ENCODE peak calls at places on chromosomes 1 and 21, in four cellular contexts. One of them, this sample, is unnamed. For H3K4me1, the result is how much of the 10 kb centered on the place peaks cover.

GRCh38 chr1:42429623-42430022 is 26.2 kb downstream of the ZMYND12 start:
- DNase-seq in IMR-90: no peak
- DNase-seq in left lung: no peak
- DNase-seq in fibroblast of lung: no peak
- DNase-seq in this sample: peak

GRCh38 chr1:239816090-239816812 is 275.4 kb upstream of the FMN2 start:
- DNase-seq in IMR-90: peak
- DNase-seq in left lung: peak
- DNase-seq in fibroblast of lung: peak
- DNase-seq in this sample: peak

GRCh38 chr1:5640845-5641244 is 351.4 kb downstream of the NPHP4 start:
- DNase-seq in IMR-90: no peak
- DNase-seq in left lung: no peak
- DNase-seq in fibroblast of lung: no peak
- DNase-seq in this sample: no peak

GRCh38 chr1:162997499-162998285 is 71.5 kb upstream of the RGS4 start:
- DNase-seq in IMR-90: peak
- DNase-seq in left lung: no peak
- DNase-seq in fibroblast of lung: peak
- DNase-seq in this sample: peak

GRCh38 chr1:46535063-46535462 is 16.4 kb downstream of the KNCN start:
- DNase-seq in IMR-90: no peak
- DNase-seq in left lung: no peak
- DNase-seq in fibroblast of lung: no peak
- DNase-seq in this sample: no peak

GRCh38 chr1:21818661-21819060 is 6.6 kb downstream of the LDLRAD2 start:
- DNase-seq in IMR-90: no peak
- DNase-seq in left lung: no peak
- DNase-seq in fibroblast of lung: no peak
- DNase-seq in this sample: no peak

GRCh38 chr1:42737257-42737656 is 2.8 kb downstream of the CLDN19 start:
- DNase-seq in IMR-90: no peak
- DNase-seq in left lung: peak
- DNase-seq in fibroblast of lung: no peak
- DNase-seq in this sample: no peak

GRCh38 chr21:35637431-35637830 is 422.9 kb downstream of the SETD4 start:
- DNase-seq in IMR-90: peak
- DNase-seq in left lung: no peak
- DNase-seq in fibroblast of lung: peak
- DNase-seq in this sample: peak

GRCh38 chr1:51906306-51907078 is 28.0 kb upstream of the NRDC start:
- DNase-seq in IMR-90: peak
- DNase-seq in left lung: no peak
- DNase-seq in fibroblast of lung: peak
- DNase-seq in this sample: peak

GRCh38 chr1:220528679-220529529 is 968 bp downstream of the MARK1 start:
- DNase-seq in IMR-90: no peak
- DNase-seq in left lung: no peak
- DNase-seq in fibroblast of lung: no peak
- DNase-seq in this sample: no peak

GRCh38 chr1:22830747-22831340 is 120.2 kb downstream of the EPHB2 start:
- DNase-seq in IMR-90: no peak
- DNase-seq in left lung: no peak
- DNase-seq in fibroblast of lung: no peak
- DNase-seq in this sample: no peak

GRCh38 chr21:20040768-20041167 is 957.4 kb upstream of the NCAM2 start:
- DNase-seq in IMR-90: no peak
- DNase-seq in left lung: no peak
- DNase-seq in fibroblast of lung: no peak
- DNase-seq in this sample: no peak

GRCh38 chr21:41589131-41589530 is 81.2 kb upstream of the TMPRSS2 start:
- DNase-seq in IMR-90: no peak
- DNase-seq in left lung: no peak
- DNase-seq in fibroblast of lung: no peak
- DNase-seq in this sample: no peak

GRCh38 chr1:182453619-182454018 is 3.7 kb downstream of the RGSL1 start:
- DNase-seq in IMR-90: no peak
- DNase-seq in left lung: no peak
- DNase-seq in fibroblast of lung: no peak
- DNase-seq in this sample: no peak

GRCh38 chr1:113963281-113963906 is 15.9 kb upstream of the OLFML3 start:
- DNase-seq in IMR-90: peak
- DNase-seq in left lung: no peak
- DNase-seq in fibroblast of lung: no peak
- DNase-seq in this sample: no peak

GRCh38 chr1:241413386-241413785 is 56.4 kb upstream of the RGS7 start:
- DNase-seq in IMR-90: peak
- DNase-seq in left lung: no peak
- DNase-seq in fibroblast of lung: peak
- DNase-seq in this sample: peak

GRCh38 chr1:176364231-176364905 is 98.6 kb upstream of the PAPPA2 start:
- DNase-seq in IMR-90: no peak
- DNase-seq in left lung: no peak
- DNase-seq in fibroblast of lung: no peak
- DNase-seq in this sample: no peak

GRCh38 chr1:119631086-119631432 is 17.0 kb downstream of the ZNF697 start:
- DNase-seq in IMR-90: no peak
- DNase-seq in left lung: no peak
- DNase-seq in fibroblast of lung: no peak
- DNase-seq in this sample: no peak
- H3K27ac ChIP-seq in IMR-90: no peak
- H3K27ac ChIP-seq in left lung: peak
- H3K27ac ChIP-seq in fibroblast of lung: peak
- H3K27ac ChIP-seq in this sample: no peak

DNA sequence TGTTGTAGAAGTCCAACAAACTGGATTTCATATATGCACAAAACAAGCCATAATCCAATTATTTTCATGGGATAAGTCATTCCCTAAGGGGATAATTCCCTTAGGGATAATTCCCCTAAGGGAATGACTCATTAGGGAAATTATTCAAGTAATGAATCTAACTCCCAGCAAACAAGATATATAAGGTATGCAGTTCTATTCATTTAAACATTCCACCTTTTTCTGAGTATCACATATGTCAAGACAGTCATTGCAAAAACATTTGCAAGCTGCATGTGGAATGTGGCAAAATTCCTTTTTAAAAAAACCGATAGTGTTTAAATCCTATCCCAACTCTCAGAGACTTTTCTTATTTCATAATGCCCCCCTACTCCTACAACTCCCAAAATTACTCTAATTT is 131.2 kb downstream of the AKT3 start:
- DNase-seq in IMR-90: peak
- DNase-seq in left lung: no peak
- DNase-seq in fibroblast of lung: peak
- DNase-seq in this sample: peak
- H3K4me1 ChIP-seq in IMR-90: under half
- H3K4me1 ChIP-seq in left lung: under half
- H3K4me1 ChIP-seq in fibroblast of lung: under half
- H3K4me1 ChIP-seq in this sample: under half

GRCh38 chr1:20475002-20475401 is 11.0 kb downstream of the CAMK2N1 start:
- DNase-seq in IMR-90: no peak
- DNase-seq in left lung: no peak
- DNase-seq in fibroblast of lung: no peak
- DNase-seq in this sample: no peak
- H3K27ac ChIP-seq in IMR-90: no peak
- H3K27ac ChIP-seq in left lung: no peak
- H3K27ac ChIP-seq in fibroblast of lung: no peak
- H3K27ac ChIP-seq in this sample: no peak

DNA sequence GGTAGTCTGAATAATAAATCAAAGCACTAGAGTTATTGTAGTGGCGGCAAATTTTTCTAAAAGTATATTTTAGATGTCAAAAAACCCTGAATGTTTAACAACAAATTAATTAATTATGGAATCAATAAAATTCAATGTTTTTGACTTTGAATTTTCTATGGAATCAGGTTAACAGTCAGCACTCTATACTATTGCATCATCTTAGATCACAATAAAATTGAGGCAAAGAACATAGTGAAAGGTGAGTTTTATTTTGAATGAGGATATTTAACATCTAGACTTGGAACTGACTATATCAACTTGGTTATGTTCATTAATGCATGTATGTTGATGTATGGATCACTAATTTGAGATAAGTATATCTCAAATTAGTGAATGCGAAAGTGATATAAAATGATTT is 148.5 kb downstream of the TNFSF18 start:
- DNase-seq in IMR-90: no peak
- DNase-seq in left lung: no peak
- DNase-seq in fibroblast of lung: no peak
- DNase-seq in this sample: no peak
- H3K4me1 ChIP-seq in IMR-90: under half
- H3K4me1 ChIP-seq in left lung: under half
- H3K4me1 ChIP-seq in fibroblast of lung: under half
- H3K4me1 ChIP-seq in this sample: half or more

This sample was measured in astrocyte.